ENCODE peak calls at places on chromosomes 3 and 15, in four cellular contexts. One of them, this sample, is unnamed.

GRCh38 chr3:187745201-187746058 is at the start of gene BCL6:
- DNase-seq in stimulated activated CD8-positive, alpha-beta memory T cell treated with anti-CD3 and anti-CD28 coated beads, Interleukin-4, amount 100 ng/mL, for 1 hour: peak
- DNase-seq in NCI-H1694 treated with DMSO at 0.1 percent for 48 hours: peak
- DNase-seq in CD8-positive, alpha-beta T cell: peak
- DNase-seq in this sample: peak

GRCh38 chr3:48248095-48248863 is 7.4 kb downstream of the ZNF589 start:
- DNase-seq in stimulated activated CD8-positive, alpha-beta memory T cell treated with anti-CD3 and anti-CD28 coated beads, Interleukin-4, amount 100 ng/mL, for 1 hour: no peak
- DNase-seq in NCI-H1694 treated with DMSO at 0.1 percent for 48 hours: no peak
- DNase-seq in CD8-positive, alpha-beta T cell: no peak
- DNase-seq in this sample: no peak

GRCh38 chr3:63557912-63558311 is 94.6 kb upstream of the SNTN start:
- DNase-seq in stimulated activated CD8-positive, alpha-beta memory T cell treated with anti-CD3 and anti-CD28 coated beads, Interleukin-4, amount 100 ng/mL, for 1 hour: no peak
- DNase-seq in NCI-H1694 treated with DMSO at 0.1 percent for 48 hours: no peak
- DNase-seq in CD8-positive, alpha-beta T cell: no peak
- DNase-seq in this sample: no peak

GRCh38 chr3:30518872-30519271 is 87.5 kb upstream of the TGFBR2 start:
- DNase-seq in stimulated activated CD8-positive, alpha-beta memory T cell treated with anti-CD3 and anti-CD28 coated beads, Interleukin-4, amount 100 ng/mL, for 1 hour: no peak
- DNase-seq in NCI-H1694 treated with DMSO at 0.1 percent for 48 hours: no peak
- DNase-seq in CD8-positive, alpha-beta T cell: no peak
- DNase-seq in this sample: no peak

GRCh38 chr3:16122155-16122554 is 52.3 kb upstream of the GALNT15 start:
- DNase-seq in stimulated activated CD8-positive, alpha-beta memory T cell treated with anti-CD3 and anti-CD28 coated beads, Interleukin-4, amount 100 ng/mL, for 1 hour: no peak
- DNase-seq in NCI-H1694 treated with DMSO at 0.1 percent for 48 hours: no peak
- DNase-seq in CD8-positive, alpha-beta T cell: no peak
- DNase-seq in this sample: no peak

GRCh38 chr3:174168538-174169254 is 690.4 kb upstream of the NAALADL2 start:
- DNase-seq in stimulated activated CD8-positive, alpha-beta memory T cell treated with anti-CD3 and anti-CD28 coated beads, Interleukin-4, amount 100 ng/mL, for 1 hour: no peak
- DNase-seq in NCI-H1694 treated with DMSO at 0.1 percent for 48 hours: no peak
- DNase-seq in CD8-positive, alpha-beta T cell: no peak
- DNase-seq in this sample: no peak

GRCh38 chr3:54271118-54271517 is 148.8 kb downstream of the CACNA2D3 start:
- DNase-seq in stimulated activated CD8-positive, alpha-beta memory T cell treated with anti-CD3 and anti-CD28 coated beads, Interleukin-4, amount 100 ng/mL, for 1 hour: no peak
- DNase-seq in NCI-H1694 treated with DMSO at 0.1 percent for 48 hours: no peak
- DNase-seq in CD8-positive, alpha-beta T cell: no peak
- DNase-seq in this sample: no peak

GRCh38 chr15:57143511-57144078 is 225.2 kb downstream of the TCF12 start:
- DNase-seq in stimulated activated CD8-positive, alpha-beta memory T cell treated with anti-CD3 and anti-CD28 coated beads, Interleukin-4, amount 100 ng/mL, for 1 hour: no peak
- DNase-seq in NCI-H1694 treated with DMSO at 0.1 percent for 48 hours: no peak
- DNase-seq in CD8-positive, alpha-beta T cell: no peak
- DNase-seq in this sample: no peak

GRCh38 chr3:197312431-197312830 is 14.0 kb upstream of the DLG1 start:
- DNase-seq in stimulated activated CD8-positive, alpha-beta memory T cell treated with anti-CD3 and anti-CD28 coated beads, Interleukin-4, amount 100 ng/mL, for 1 hour: no peak
- DNase-seq in NCI-H1694 treated with DMSO at 0.1 percent for 48 hours: no peak
- DNase-seq in CD8-positive, alpha-beta T cell: no peak
- DNase-seq in this sample: no peak

GRCh38 chr3:39548282-39548681 is 80.8 kb downstream of the MOBP start:
- DNase-seq in stimulated activated CD8-positive, alpha-beta memory T cell treated with anti-CD3 and anti-CD28 coated beads, Interleukin-4, amount 100 ng/mL, for 1 hour: no peak
- DNase-seq in NCI-H1694 treated with DMSO at 0.1 percent for 48 hours: no peak
- DNase-seq in CD8-positive, alpha-beta T cell: no peak
- DNase-seq in this sample: no peak

GRCh38 chr3:155605571-155605970 is 139.3 kb downstream of the PLCH1 start:
- DNase-seq in stimulated activated CD8-positive, alpha-beta memory T cell treated with anti-CD3 and anti-CD28 coated beads, Interleukin-4, amount 100 ng/mL, for 1 hour: no peak
- DNase-seq in NCI-H1694 treated with DMSO at 0.1 percent for 48 hours: no peak
- DNase-seq in CD8-positive, alpha-beta T cell: no peak
- DNase-seq in this sample: no peak

GRCh38 chr15:79071901-79072300 is 18.7 kb downstream of the RASGRF1 start:
- DNase-seq in stimulated activated CD8-positive, alpha-beta memory T cell treated with anti-CD3 and anti-CD28 coated beads, Interleukin-4, amount 100 ng/mL, for 1 hour: no peak
- DNase-seq in NCI-H1694 treated with DMSO at 0.1 percent for 48 hours: peak
- DNase-seq in CD8-positive, alpha-beta T cell: no peak
- DNase-seq in this sample: no peak

GRCh38 chr15:63023351-63023945 is 19.1 kb upstream of the TPM1 start:
- DNase-seq in stimulated activated CD8-positive, alpha-beta memory T cell treated with anti-CD3 and anti-CD28 coated beads, Interleukin-4, amount 100 ng/mL, for 1 hour: no peak
- DNase-seq in NCI-H1694 treated with DMSO at 0.1 percent for 48 hours: no peak
- DNase-seq in CD8-positive, alpha-beta T cell: no peak
- DNase-seq in this sample: no peak

GRCh38 chr3:22012471-22012870 is 261.5 kb upstream of the ZNF385D start:
- DNase-seq in stimulated activated CD8-positive, alpha-beta memory T cell treated with anti-CD3 and anti-CD28 coated beads, Interleukin-4, amount 100 ng/mL, for 1 hour: no peak
- DNase-seq in NCI-H1694 treated with DMSO at 0.1 percent for 48 hours: no peak
- DNase-seq in CD8-positive, alpha-beta T cell: no peak
- DNase-seq in this sample: no peak

GRCh38 chr3:117036259-117036799 is 326.8 kb downstream of the TUSC7 start:
- DNase-seq in stimulated activated CD8-positive, alpha-beta memory T cell treated with anti-CD3 and anti-CD28 coated beads, Interleukin-4, amount 100 ng/mL, for 1 hour: no peak
- DNase-seq in NCI-H1694 treated with DMSO at 0.1 percent for 48 hours: no peak
- DNase-seq in CD8-positive, alpha-beta T cell: no peak
- DNase-seq in this sample: no peak